ENCODE peak calls at places on chromosomes 7 and 10, in seven cellular contexts. G, K, C, M, X, Z and Y are unnamed samples.

GRCh38 chr7:57646901-57647246 is 196.9 kb downstream of the ZNF716 start:
- DNase-seq in G (no peak), K (no peak), C (no peak), M (no peak), X (no peak), Z (no peak), Y (no peak)

GRCh38 chr10:7417103-7417623 is 6.3 kb upstream of the SFMBT2 start:
- DNase-seq in G (no peak), K (no peak), C (no peak), M (peak), X (peak), Z (no peak), Y (no peak)

GRCh38 chr10:132137111-132138072 is 49.4 kb upstream of the DPYSL4 start:
- DNase-seq in G (peak), K (no peak), C (no peak), M (no peak), X (no peak), Z (no peak), Y (no peak)

GRCh38 chr7:106016331-106016730 is 53.3 kb downstream of the CDHR3 start:
- DNase-seq in G (no peak), K (no peak), C (no peak), M (no peak), X (no peak), Z (no peak), Y (no peak)

GRCh38 chr7:128217030-128217805 is 23.9 kb upstream of the LEP start:
- DNase-seq in G (peak), K (no peak), C (no peak), M (no peak), X (peak), Z (no peak), Y (no peak)

GRCh38 chr10:78049861-78050260 is 16.2 kb downstream of the RPS24 start:
- DNase-seq in G (no peak), K (no peak), C (no peak), M (no peak), X (no peak), Z (no peak), Y (no peak)

GRCh38 chr7:1263391-1263951 is 30.8 kb downstream of the UNCX start:
- DNase-seq in G (peak), K (no peak), C (no peak), M (no peak), X (no peak), Z (no peak), Y (no peak)

GRCh38 chr10:90417056-90417455 is 440.8 kb downstream of the HTR7 start:
- DNase-seq in G (no peak), K (no peak), C (no peak), M (peak), X (no peak), Z (no peak), Y (no peak)

GRCh38 chr7:46859963-46860475 is 721.9 kb downstream of the TNS3 start:
- DNase-seq in G (no peak), K (no peak), C (no peak), M (no peak), X (no peak), Z (no peak), Y (no peak)

GRCh38 chr10:104325436-104326430 is 12.5 kb downstream of the ITPRIP start:
- DNase-seq in G (peak), K (no peak), C (peak), M (no peak), X (no peak), Z (no peak), Y (no peak)

GRCh38 chr7:111107989-111108388 is 17.1 kb downstream of the LRRN3 start:
- DNase-seq in G (no peak), K (no peak), C (no peak), M (no peak), X (no peak), Z (no peak), Y (no peak)

GRCh38 chr10:93766918-93767317 is 9.2 kb downstream of the LGI1 start:
- DNase-seq in G (no peak), K (no peak), C (no peak), M (no peak), X (no peak), Z (no peak), Y (no peak)

GRCh38 chr10:98373691-98374090 is 41.3 kb downstream of the PYROXD2 start:
- DNase-seq in G (no peak), K (no peak), C (peak), M (no peak), X (no peak), Z (no peak), Y (no peak)

GRCh38 chr7:140541513-140542192 is 62.3 kb upstream of the MKRN1 start:
- DNase-seq in G (no peak), K (no peak), C (no peak), M (peak), X (no peak), Z (no peak), Y (no peak)

GRCh38 chr7:2800923-2801682 is 43.0 kb downstream of the GNA12 start:
- DNase-seq in G (no peak), K (no peak), C (peak), M (no peak), X (no peak), Z (no peak), Y (no peak)

GRCh38 chr10:101441539-101442455 is 87.8 kb downstream of the BTRC start:
- DNase-seq in G (no peak), K (no peak), C (no peak), M (peak), X (peak), Z (no peak), Y (no peak)

GRCh38 chr7:75611557-75612178 is 119.5 kb downstream of the SPDYE5 start:
- DNase-seq in G (peak), K (no peak), C (peak), M (no peak), X (no peak), Z (no peak), Y (peak)

GRCh38 chr7:134485202-134485601 is 26.3 kb upstream of the AKR1B1 start:
- DNase-seq in G (no peak), K (no peak), C (no peak), M (no peak), X (no peak), Z (no peak), Y (no peak)

GRCh38 chr10:91816986-91817385 is 18.8 kb downstream of the TNKS2 start:
- DNase-seq in G (no peak), K (no peak), C (no peak), M (no peak), X (no peak), Z (no peak), Y (no peak)

GRCh38 chr10:124624875-124625274 is 119.3 kb downstream of the FAM53B start:
- DNase-seq in G (no peak), K (no peak), C (no peak), M (no peak), X (no peak), Z (no peak), Y (no peak)

GRCh38 chr7:44306608-44307007 is 18.8 kb downstream of the CAMK2B start:
- DNase-seq in G (no peak), K (no peak), C (no peak), M (no peak), X (no peak), Z (no peak), Y (no peak)

GRCh38 chr10:53536322-53536721 is 763.7 kb upstream of the MBL2 start:
- DNase-seq in G (no peak), K (no peak), C (no peak), M (no peak), X (no peak), Z (no peak), Y (no peak)

GRCh38 chr10:34413920-34414319 is 401.2 kb downstream of the PARD3 start:
- DNase-seq in G (no peak), K (no peak), C (no peak), M (no peak), X (no peak), Z (no peak), Y (no peak)

GRCh38 chr7:93373537-93373936 is 141.4 kb downstream of the VPS50 start:
- DNase-seq in G (no peak), K (no peak), C (no peak), M (no peak), X (no peak), Z (no peak), Y (no peak)

GRCh38 chr10:103610921-103611511 is 117.5 kb downstream of the NEURL1 start:
- DNase-seq in G (no peak), K (no peak), C (no peak), M (no peak), X (no peak), Z (no peak), Y (no peak)

GRCh38 chr7:132557489-132558044 is 18.7 kb downstream of the PLXNA4 start:
- DNase-seq in G (no peak), K (no peak), C (no peak), M (peak), X (peak), Z (no peak), Y (no peak)

GRCh38 chr7:29442146-29442545 is 121.5 kb upstream of the PRR15 start:
- DNase-seq in G (no peak), K (no peak), C (no peak), M (no peak), X (no peak), Z (no peak), Y (no peak)

GRCh38 chr7:101935521-101936141 is 118.2 kb downstream of the CUX1 start:
- DNase-seq in G (no peak), K (no peak), C (no peak), M (no peak), X (no peak), Z (no peak), Y (no peak)

GRCh38 chr7:22111661-22112060 is 166.0 kb upstream of the CDCA7L start:
- DNase-seq in G (no peak), K (no peak), C (peak), M (no peak), X (no peak), Z (no peak), Y (no peak)